ENCODE peak calls at places on chromosomes 2 and 18, in five cellular contexts. L, C, M, F and R are unnamed samples.

GRCh38 chr2:24945907-24946306 is 25.8 kb downstream of the DNAJC27 start:
- DNase-seq in L (no peak), C (peak; percentile 29), M (no peak), F (no peak), R (no peak)

GRCh38 chr2:197240713-197241050 is 69.9 kb downstream of the ANKRD44 start:
- DNase-seq in L (no peak), C (no peak), M (no peak), F (no peak), R (no peak)

GRCh38 chr2:98347298-98348065 is 1.2 kb downstream of the CNGA3 start:
- DNase-seq in L (peak; percentile 67), C (no peak), M (no peak), F (no peak), R (no peak)

GRCh38 chr18:808086-808485 is 4.0 kb downstream of the YES1 start:
- DNase-seq in L (no peak), C (peak; percentile 47), M (no peak), F (no peak), R (no peak)

GRCh38 chr2:100799701-100800100 is 20.2 kb upstream of the NPAS2 start:
- DNase-seq in L (no peak), C (no peak), M (no peak), F (no peak), R (no peak)

GRCh38 chr2:71787476-71788185 is 334.3 kb downstream of the DYSF start:
- DNase-seq in L (peak; percentile 31), C (no peak), M (no peak), F (no peak), R (no peak)

GRCh38 chr2:147449323-147450080 is 395.3 kb upstream of the ACVR2A start:
- DNase-seq in L (peak; percentile 55), C (peak; percentile 20), M (no peak), F (no peak), R (no peak)

GRCh38 chr2:140657657-140658056 is 1473.2 kb downstream of the LRP1B start:
- DNase-seq in L (no peak), C (peak; percentile 75), M (no peak), F (peak; percentile 88), R (no peak)

GRCh38 chr2:181111059-181111458 is 130.7 kb downstream of the UBE2E3 start:
- DNase-seq in L (no peak), C (no peak), M (no peak), F (no peak), R (no peak)

GRCh38 chr18:49227456-49227855 is 233.0 kb downstream of the DYM start:
- DNase-seq in L (no peak), C (no peak), M (no peak), F (no peak), R (no peak)

GRCh38 chr2:179876266-179876665 is 14.9 kb upstream of the ZNF385B start:
- DNase-seq in L (no peak), C (no peak), M (no peak), F (no peak), R (no peak)
- TF ChIP-seq CTCF in L (peak; percentile 28), C (no peak), M (no peak), F (peak; percentile 42), R (peak; percentile 31)

DNA sequence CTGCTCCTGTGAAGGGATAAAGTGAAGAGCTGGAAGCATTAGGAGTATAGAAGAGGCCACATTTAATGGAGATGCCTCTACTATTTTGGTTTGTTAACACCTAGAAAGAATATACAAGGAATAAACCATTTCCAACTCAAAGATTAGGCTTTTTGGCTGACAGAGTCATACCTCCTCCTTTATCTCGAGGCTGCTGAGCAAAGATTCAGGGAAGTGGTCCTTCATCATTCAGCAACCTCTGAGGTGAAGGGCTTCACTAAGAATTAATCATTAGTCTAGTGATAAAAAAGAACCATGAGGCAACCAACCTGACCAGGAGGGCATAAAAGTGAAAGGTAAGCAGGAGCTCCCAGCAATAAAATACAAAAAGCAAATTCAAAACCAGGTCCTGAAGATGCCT is 25.8 kb downstream of the AAK1 start:
- DNase-seq in L (no peak), C (no peak), M (no peak), F (no peak), R (no peak)
- H3K4me3 ChIP-seq in L (no peak overlapping the region), C (no peak overlapping the region), M (no peak overlapping the region), F (no peak overlapping the region), R (no peak overlapping the region)

GRCh38 chr2:14137643-14138042 is 494.9 kb upstream of the LRATD1 start:
- DNase-seq in L (peak; percentile 77), C (no peak), M (no peak), F (no peak), R (no peak)
- TF ChIP-seq CTCF in L (peak; percentile 84), C (no peak), M (peak; percentile 25), F (peak; percentile 40), R (no peak)

DNA sequence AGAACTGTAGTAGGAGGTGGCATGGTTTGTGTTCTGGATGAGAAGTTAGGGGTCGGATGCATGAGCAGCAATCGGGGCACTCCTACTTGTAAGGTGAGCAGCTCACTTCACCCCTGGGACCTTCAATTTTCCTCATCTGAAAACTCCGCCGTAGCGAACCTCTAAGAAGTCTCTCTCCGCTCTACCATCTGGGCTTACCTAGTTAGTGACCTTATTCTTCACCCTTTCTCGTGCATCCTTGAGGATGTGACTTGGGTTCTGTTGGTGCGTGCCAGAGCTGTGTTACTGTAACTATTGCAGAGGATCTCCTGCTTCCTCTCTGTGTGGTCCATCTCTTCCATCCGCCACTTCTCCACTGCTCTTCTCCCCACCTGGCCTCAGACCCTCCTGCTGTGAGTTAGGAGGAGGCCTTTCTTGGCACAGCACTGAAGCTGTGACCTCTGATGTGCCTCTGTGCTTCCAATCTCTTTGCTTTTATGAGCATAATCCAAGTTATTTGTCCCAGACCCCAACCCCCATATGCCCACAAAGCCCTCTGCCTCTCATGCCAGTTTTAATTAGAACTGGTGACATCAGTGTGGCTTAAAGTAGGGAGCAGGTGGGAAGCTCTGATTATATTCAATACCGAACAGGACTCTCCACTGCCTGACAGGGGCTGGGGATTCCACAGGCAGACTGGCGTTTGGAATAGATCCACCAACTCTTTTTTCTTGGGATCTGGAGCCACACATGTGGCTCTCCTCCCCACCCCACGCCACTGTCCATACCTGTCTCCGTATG is 178.4 kb downstream of the BCL2 start:
- DNase-seq in L (no peak), C (no peak), M (no peak), F (no peak), R (no peak)
- H3K4me3 ChIP-seq in L (no peak overlapping the region), C (no peak overlapping the region), M (no peak overlapping the region), F (no peak overlapping the region), R (no peak overlapping the region)